ENCODE peak calls at places on chromosome 13, in five cellular contexts. F is aorta; Z is CD8-positive, alpha-beta T cell; P is dorsolateral prefrontal cortex; E is uterus. K is an unnamed sample.

GRCh38 chr13:24727731-24728601 is 36.0 kb upstream of the RNF17 start:
- DNase-seq in F (peak), Z (peak), P (peak), E (no peak), K (peak)

GRCh38 chr13:23321534-23322241 is 111.8 kb downstream of the SACS start:
- DNase-seq in Z (peak), P (no peak), E (peak), F (peak), K (no peak)

GRCh38 chr13:112772929-112773328 is 83.1 kb downstream of the ATP11A start:
- DNase-seq in Z (no peak), E (no peak), P (no peak), F (peak), K (no peak)

GRCh38 chr13:94710881-94711560 is 1.3 kb downstream of the SOX21 start:
- DNase-seq in F (no peak), E (no peak), P (no peak), Z (no peak), K (no peak)

GRCh38 chr13:73900591-73900990 is 233.6 kb downstream of the KLF12 start:
- DNase-seq in Z (no peak), F (no peak), P (no peak), E (no peak), K (no peak)

GRCh38 chr13:80084086-80084676 is 256.7 kb downstream of the SPRY2 start:
- DNase-seq in F (no peak), E (no peak), Z (no peak), P (no peak), K (no peak)

GRCh38 chr13:105278797-105279425 is 1256.6 kb downstream of the EFNB2 start:
- DNase-seq in P (no peak), E (no peak), Z (no peak), F (no peak), K (no peak)

GRCh38 chr13:26656919-26657318 is 99.4 kb downstream of the WASF3 start:
- DNase-seq in F (no peak), E (no peak), P (no peak), Z (no peak), K (no peak)

GRCh38 chr13:52695856-52696255 is 43.2 kb downstream of the SUGT1 start:
- DNase-seq in F (no peak), P (no peak), E (no peak), Z (no peak), K (no peak)

GRCh38 chr13:20190481-20191310 is 2.0 kb downstream of the GJB2 start:
- DNase-seq in E (no peak), Z (no peak), F (no peak), P (no peak), K (no peak)

GRCh38 chr13:40383132-40383531 is 283.3 kb downstream of the FOXO1 start:
- DNase-seq in F (no peak), P (no peak), E (no peak), Z (no peak), K (no peak)

GRCh38 chr13:37369618-37370017 is 228.9 kb downstream of the POSTN start:
- DNase-seq in Z (no peak), F (no peak), P (no peak), E (no peak), K (no peak)

GRCh38 chr13:30375436-30375835 is 46.9 kb upstream of the UBE2L5 start:
- DNase-seq in Z (no peak), E (no peak), F (no peak), P (no peak), K (no peak)

GRCh38 chr13:81757348-81757950 is 1416.5 kb upstream of the SPRY2 start:
- DNase-seq in F (no peak), E (no peak), Z (no peak), P (no peak), K (no peak)

GRCh38 chr13:45299194-45299593 is 41.8 kb downstream of the TPT1 start:
- DNase-seq in E (no peak), Z (no peak), P (no peak), F (no peak), K (no peak)

GRCh38 chr13:43663474-43664090 is 123.2 kb downstream of the ENOX1 start:
- DNase-seq in F (no peak), E (no peak), P (no peak), Z (no peak), K (no peak)

GRCh38 chr13:47005761-47006414 is 109.0 kb upstream of the HTR2A start:
- DNase-seq in F (no peak), Z (no peak), P (no peak), E (no peak), K (no peak)

GRCh38 chr13:25080773-25081172 is 15.2 kb upstream of the PABPC3 start:
- DNase-seq in P (no peak), E (no peak), F (no peak), Z (no peak), K (no peak)

GRCh38 chr13:28622286-28622685 is 36.6 kb upstream of the POMP start:
- DNase-seq in E (no peak), F (no peak), Z (no peak), P (no peak), K (no peak)

GRCh38 chr13:28048768-28049167 is 51.6 kb downstream of the FLT3 start:
- DNase-seq in Z (no peak), P (no peak), F (no peak), E (no peak), K (no peak)

GRCh38 chr13:51771418-51772104 is 32.4 kb downstream of the DHRS12 start:
- DNase-seq in E (no peak), F (no peak), Z (no peak), P (no peak), K (no peak)

GRCh38 chr13:77827350-77827749 is 91.3 kb downstream of the EDNRB start:
- DNase-seq in P (no peak), E (no peak), F (no peak), Z (no peak), K (no peak)

GRCh38 chr13:44155422-44156293 is 218.0 kb upstream of the SERP2 start:
- DNase-seq in F (no peak), Z (no peak), E (peak), P (peak), K (peak)

GRCh38 chr13:26629260-26629659 is 71.8 kb downstream of the WASF3 start:
- DNase-seq in P (no peak), F (no peak), Z (no peak), E (no peak), K (no peak)

GRCh38 chr13:97435794-97436193 is 1.8 kb downstream of the RAP2A start:
- DNase-seq in P (no peak), Z (no peak), F (no peak), E (no peak), K (no peak)

GRCh38 chr13:20609145-20609544 is 42.2 kb downstream of the IFT88 start:
- DNase-seq in Z (no peak), F (no peak), P (no peak), E (no peak), K (no peak)

GRCh38 chr13:37209621-37210020 is 104.2 kb upstream of the CSNK1A1L start:
- DNase-seq in P (no peak), F (no peak), Z (no peak), E (no peak), K (no peak)

GRCh38 chr13:51258612-51259358 is 36.6 kb downstream of the FAM124A start:
- DNase-seq in P (peak), Z (no peak), E (no peak), F (no peak), K (no peak)

GRCh38 chr13:74575729-74576125 is 441.5 kb upstream of the KLF12 start:
- DNase-seq in F (peak), Z (peak), E (peak), P (peak), K (peak)

GRCh38 chr13:106182404-106182803 is 353.1 kb downstream of the EFNB2 start:
- DNase-seq in E (no peak), P (no peak), F (no peak), Z (no peak), K (no peak)

GRCh38 chr13:44903596-44903995 is 85.7 kb downstream of the NUFIP1 start:
- DNase-seq in P (peak), Z (no peak), F (peak), E (peak), K (peak)

GRCh38 chr13:110697842-110698241 is 8.1 kb downstream of the CARS2 start:
- DNase-seq in Z (no peak), E (no peak), F (no peak), P (no peak), K (no peak)

GRCh38 chr13:50357586-50358118 is 342.4 kb downstream of the KCNRG start:
- DNase-seq in E (peak), P (no peak), Z (no peak), F (no peak), K (no peak)

GRCh38 chr13:34513526-34513925 is 428.5 kb upstream of the NBEA start:
- DNase-seq in F (no peak), P (no peak), Z (no peak), E (no peak), K (no peak)

GRCh38 chr13:43730642-43731041 is 56.1 kb downstream of the ENOX1 start:
- DNase-seq in P (no peak), Z (no peak), E (peak), F (no peak), K (no peak)

GRCh38 chr13:45219123-45219891 is 18.5 kb upstream of the KCTD4 start:
- DNase-seq in Z (no peak), E (no peak), P (no peak), F (no peak), K (no peak)

GRCh38 chr13:102536196-102536595 is 60.6 kb upstream of the TPP2 start:
- DNase-seq in E (no peak), F (no peak), P (no peak), Z (no peak), K (no peak)

GRCh38 chr13:106689906-106690305 is 122.0 kb upstream of the ARGLU1 start:
- DNase-seq in Z (no peak), P (no peak), F (no peak), E (no peak), K (no peak)

DNA sequence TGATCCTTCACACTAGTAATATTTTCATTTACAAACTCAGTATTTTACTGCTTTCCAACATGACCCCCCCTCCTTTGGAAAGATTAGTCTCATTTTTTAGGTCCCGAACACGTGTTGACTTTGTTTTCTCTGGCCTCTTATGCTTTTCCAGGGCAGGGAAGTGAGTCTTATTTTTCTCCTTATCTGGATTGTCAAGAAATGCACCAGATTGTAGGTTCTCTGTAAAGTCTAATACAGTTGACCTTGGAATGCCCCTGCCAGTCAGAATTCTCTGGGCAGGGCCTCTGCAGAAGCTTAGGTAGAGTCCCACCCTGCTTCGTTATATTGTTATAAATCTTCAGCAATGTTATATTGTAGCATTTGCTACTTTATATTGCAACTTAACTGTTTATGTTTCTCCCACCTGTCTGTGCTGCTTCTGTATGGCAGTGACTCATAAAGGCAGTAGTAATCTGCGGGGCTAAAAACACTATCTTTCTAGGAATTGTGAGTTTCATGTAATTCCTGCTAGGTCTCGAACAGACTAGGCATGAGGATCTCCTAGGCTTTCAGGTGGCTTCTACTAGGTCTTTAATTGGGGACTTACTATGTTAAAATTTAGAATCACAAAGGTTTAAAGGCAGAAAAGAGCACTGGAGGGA is 2.0 kb downstream of the TDRD3 start:
- DNase-seq in P (no peak), F (no peak), Z (no peak), E (no peak), K (no peak)
- H3K27ac ChIP-seq in P (peak), F (peak), Z (no peak), E (peak), K (no peak)

GRCh38 chr13:75643693-75644092 is 7.6 kb downstream of the LMO7 start:
- DNase-seq in F (no peak), E (no peak), Z (no peak), P (no peak), K (no peak)
- H3K27ac ChIP-seq in F (no peak), E (no peak), Z (no peak), P (no peak), K (no peak)

DNA sequence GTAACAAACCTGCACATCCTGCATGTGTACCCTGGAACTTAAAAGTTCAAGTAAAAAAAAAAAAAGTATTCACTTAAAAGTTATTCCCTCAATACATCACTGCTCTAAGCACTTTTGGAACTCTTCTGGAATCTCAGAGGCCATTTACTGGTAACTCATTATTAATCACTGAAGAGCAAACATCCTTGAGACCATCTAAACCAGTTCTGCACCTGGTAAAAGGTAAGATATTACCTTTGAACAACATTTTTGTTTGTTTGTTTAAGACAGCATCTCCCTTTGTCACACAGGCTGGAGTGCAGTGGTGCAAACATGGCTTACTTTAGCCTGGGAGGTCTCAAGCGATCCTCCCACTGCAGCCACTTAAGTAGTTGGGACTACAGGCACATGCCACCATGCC is 16.7 kb downstream of the UGGT2 start:
- DNase-seq in F (no peak), E (no peak), Z (no peak), P (no peak), K (no peak)
- H3K27ac ChIP-seq in F (no peak), E (no peak), Z (no peak), P (no peak), K (no peak)

GRCh38 chr13:31894931-31895330 is 136.6 kb upstream of the FRY start:
- DNase-seq in E (no peak), P (no peak), Z (no peak), F (no peak), K (no peak)
- H3K27ac ChIP-seq in E (no peak), P (no peak), Z (no peak), F (no peak), K (no peak)

GRCh38 chr13:48231948-48232347 is 1.1 kb upstream of the ITM2B start:
- DNase-seq in P (no peak), E (no peak), Z (no peak), F (no peak), K (no peak)

GRCh38 chr13:48232420-48233096 is 448 bp upstream of the ITM2B start:
- DNase-seq in E (peak), F (no peak), P (peak), Z (no peak), K (no peak)

GRCh38 chr13:48233097-48233885 is at the start of gene ITM2B:
- DNase-seq in E (no peak), Z (peak), F (peak), P (peak), K (peak)

GRCh38 chr13:48230541-48230940 is 2.5 kb upstream of the ITM2B start:
- DNase-seq in F (no peak), P (no peak), Z (no peak), E (no peak), K (no peak)

DNA sequence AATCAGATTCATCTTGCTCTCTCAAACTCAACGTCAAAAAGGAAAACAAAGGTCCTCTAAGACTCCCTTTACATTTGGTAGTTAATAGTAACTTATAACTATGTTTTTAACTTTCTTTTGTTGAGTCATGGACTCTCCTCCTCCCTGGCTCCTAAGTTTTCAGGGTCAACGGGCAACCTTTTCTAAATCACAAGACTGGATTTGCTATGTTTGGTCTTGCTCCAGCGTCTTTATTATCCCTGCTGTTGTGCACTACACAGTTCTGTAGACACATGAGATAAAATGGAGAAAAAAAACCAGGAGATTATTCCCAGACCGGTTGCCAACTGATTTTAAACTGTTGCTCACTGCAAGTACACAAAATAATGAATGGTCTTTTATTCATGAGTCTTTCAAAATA is 1.9 kb upstream of the ITM2B start:
- DNase-seq in E (no peak), F (no peak), P (no peak), Z (no peak), K (no peak)
- H3K27ac ChIP-seq in E (peak), F (no peak), P (peak), Z (no peak), K (no peak)

GRCh38 chr13:98511435-98511834 is 65.5 kb downstream of the STK24 start:
- DNase-seq in F (no peak), P (no peak), E (no peak), Z (no peak), K (no peak)

GRCh38 chr13:98512774-98513327 is 64.1 kb downstream of the STK24 start:
- DNase-seq in F (no peak), P (no peak), E (no peak), Z (no peak), K (no peak)

GRCh38 chr13:98513837-98514236 is 63.1 kb downstream of the STK24 start:
- DNase-seq in Z (no peak), P (no peak), F (no peak), E (no peak), K (no peak)

GRCh38 chr13:98515804-98516465 is 61.0 kb downstream of the STK24 start:
- DNase-seq in E (no peak), P (no peak), F (no peak), Z (no peak), K (no peak)

DNA sequence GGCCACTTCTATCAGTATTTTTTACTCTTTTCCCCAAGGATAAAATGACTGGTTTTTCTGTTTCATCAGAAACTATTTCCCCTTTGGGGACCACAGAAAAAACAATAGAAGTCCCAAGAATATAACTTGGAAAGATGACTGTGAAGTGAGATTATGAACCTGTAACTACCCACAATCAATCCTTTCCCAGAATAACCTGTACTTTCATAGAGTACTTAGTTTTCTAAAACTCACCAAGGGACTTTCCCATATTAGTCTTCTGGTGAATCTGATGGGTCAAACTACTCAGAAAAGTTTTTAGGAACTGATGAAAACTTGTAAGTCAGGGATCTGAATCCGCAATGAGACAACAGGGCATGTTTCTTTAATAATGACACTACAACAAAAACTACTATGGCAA is 62.6 kb downstream of the STK24 start:
- DNase-seq in E (no peak), F (no peak), P (no peak), Z (no peak), K (no peak)
- H3K27ac ChIP-seq in E (no peak), F (no peak), P (no peak), Z (no peak), K (no peak)

GRCh38 chr13:87827479-87827878 is 156.3 kb downstream of the SLITRK5 start:
- DNase-seq in P (no peak), E (no peak), Z (no peak), F (no peak), K (no peak)
- H3K27ac ChIP-seq in P (peak), E (no peak), Z (no peak), F (no peak), K (peak)

K was measured in caudate nucleus.